ENCODE peak calls at places on chromosome 4, in ten cellular contexts. A, E, Z, R, W, S, K, H, X and P are unnamed samples.

GRCh38 chr4:54872246-54872645 is 214.5 kb downstream of the KIT start:
- DNase-seq in A (peak), E (no peak), Z (no peak), R (no peak), W (no peak), S (no peak), K (no peak), H (no peak), X (no peak), P (no peak)

GRCh38 chr4:153661215-153661822 is 22.8 kb upstream of the TLR2 start:
- DNase-seq in A (no peak), E (no peak), Z (no peak), R (no peak), W (no peak), S (no peak), K (no peak), H (no peak), X (no peak), P (no peak)

GRCh38 chr4:186723207-186724047 is at the start of gene FAT1:
- DNase-seq in A (peak), E (peak), Z (peak), R (peak), W (peak), S (peak), K (peak), H (peak), X (peak), P (peak)

GRCh38 chr4:88341227-88342192 is 37.1 kb upstream of the HERC6 start:
- DNase-seq in A (peak), E (peak), Z (no peak), R (no peak), W (no peak), S (no peak), K (no peak), H (no peak), X (no peak), P (peak)

GRCh38 chr4:138003248-138003647 is 238.9 kb downstream of the SLC7A11 start:
- DNase-seq in A (peak), E (no peak), Z (no peak), R (no peak), W (no peak), S (no peak), K (no peak), H (no peak), X (no peak), P (no peak)

GRCh38 chr4:123477804-123478209 is 81.2 kb downstream of the SPRY1 start:
- DNase-seq in A (peak), E (no peak), Z (no peak), R (no peak), W (no peak), S (no peak), K (no peak), H (no peak), X (peak), P (no peak)

GRCh38 chr4:81135501-81135900 is 79.5 kb downstream of the PRKG2 start:
- DNase-seq in A (no peak), E (no peak), Z (no peak), R (no peak), W (no peak), S (no peak), K (no peak), H (no peak), X (no peak), P (no peak)

GRCh38 chr4:44927361-44928061 is 201.2 kb upstream of the GNPDA2 start:
- DNase-seq in A (peak), E (peak), Z (no peak), R (no peak), W (no peak), S (peak), K (no peak), H (no peak), X (no peak), P (no peak)

GRCh38 chr4:170122252-170122651 is 32.5 kb upstream of the AADAT start:
- DNase-seq in A (no peak), E (no peak), Z (no peak), R (no peak), W (no peak), S (no peak), K (no peak), H (no peak), X (no peak), P (no peak)

GRCh38 chr4:185671041-185671440 is 135.7 kb upstream of the PDLIM3 start:
- DNase-seq in A (no peak), E (no peak), Z (no peak), R (no peak), W (no peak), S (no peak), K (no peak), H (no peak), X (no peak), P (no peak)

GRCh38 chr4:18128241-18128640 is 106.7 kb upstream of the LCORL start:
- DNase-seq in A (no peak), E (no peak), Z (no peak), R (no peak), W (no peak), S (no peak), K (no peak), H (no peak), X (no peak), P (no peak)

GRCh38 chr4:55406545-55406944 is 10.8 kb downstream of the TMEM165 start:
- DNase-seq in A (no peak), E (no peak), Z (no peak), R (no peak), W (no peak), S (no peak), K (no peak), H (no peak), X (no peak), P (no peak)

GRCh38 chr4:5971077-5971447 is 47.2 kb downstream of the C4orf50 start:
- DNase-seq in A (no peak), E (no peak), Z (no peak), R (no peak), W (no peak), S (no peak), K (peak), H (no peak), X (no peak), P (no peak)

GRCh38 chr4:182194115-182194834 is 48.9 kb upstream of the TENM3 start:
- DNase-seq in A (peak), E (no peak), Z (no peak), R (no peak), W (no peak), S (no peak), K (no peak), H (no peak), X (no peak), P (no peak)

GRCh38 chr4:150262611-150263010 is 184.4 kb downstream of the DCLK2 start:
- DNase-seq in A (no peak), E (no peak), Z (no peak), R (no peak), W (no peak), S (no peak), K (no peak), H (no peak), X (no peak), P (no peak)

GRCh38 chr4:44121210-44121609 is 327.4 kb downstream of the KCTD8 start:
- DNase-seq in A (no peak), E (no peak), Z (no peak), R (no peak), W (no peak), S (no peak), K (no peak), H (no peak), X (no peak), P (no peak)

GRCh38 chr4:124144302-124144701 is 568.2 kb downstream of the ANKRD50 start:
- DNase-seq in A (peak), E (no peak), Z (no peak), R (no peak), W (no peak), S (no peak), K (no peak), H (no peak), X (no peak), P (no peak)

GRCh38 chr4:8344387-8344786 is 74.8 kb downstream of the HTRA3 start:
- DNase-seq in A (no peak), E (no peak), Z (peak), R (no peak), W (no peak), S (no peak), K (no peak), H (no peak), X (peak), P (no peak)

GRCh38 chr4:81198151-81198550 is 16.9 kb downstream of the PRKG2 start:
- DNase-seq in A (no peak), E (peak), Z (no peak), R (no peak), W (no peak), S (no peak), K (no peak), H (no peak), X (no peak), P (no peak)

GRCh38 chr4:24913099-24913445 is 230 bp upstream of the CCDC149 start:
- DNase-seq in A (no peak), E (no peak), Z (no peak), R (no peak), W (no peak), S (no peak), K (no peak), H (no peak), X (no peak), P (no peak)

GRCh38 chr4:144499777-144500176 is 146.2 kb upstream of the HHIP start:
- DNase-seq in A (no peak), E (no peak), Z (no peak), R (no peak), W (no peak), S (no peak), K (no peak), H (no peak), X (no peak), P (no peak)

GRCh38 chr4:141977433-141977832 is 341.1 kb downstream of the IL15 start:
- DNase-seq in A (peak), E (no peak), Z (no peak), R (no peak), W (no peak), S (no peak), K (no peak), H (no peak), X (no peak), P (no peak)

GRCh38 chr4:140028676-140029407 is 125.1 kb downstream of the MAML3 start:
- DNase-seq in A (no peak), E (no peak), Z (no peak), R (no peak), W (no peak), S (no peak), K (no peak), H (no peak), X (no peak), P (no peak)

GRCh38 chr4:36241771-36242170 is 2.5 kb downstream of the ARAP2 start:
- DNase-seq in A (no peak), E (no peak), Z (no peak), R (no peak), W (no peak), S (no peak), K (no peak), H (no peak), X (no peak), P (no peak)

GRCh38 chr4:7988437-7988836 is 48.8 kb upstream of the AFAP1 start:
- DNase-seq in A (peak), E (no peak), Z (no peak), R (no peak), W (no peak), S (no peak), K (no peak), H (no peak), X (no peak), P (no peak)

GRCh38 chr4:3294401-3295241 is 1.8 kb downstream of the RGS12 start:
- DNase-seq in A (no peak), E (no peak), Z (no peak), R (no peak), W (no peak), S (no peak), K (peak), H (no peak), X (peak), P (peak)

GRCh38 chr4:173410106-173410505 is 11.2 kb upstream of the SCRG1 start:
- DNase-seq in A (no peak), E (no peak), Z (no peak), R (no peak), W (peak), S (no peak), K (no peak), H (no peak), X (no peak), P (no peak)

GRCh38 chr4:128301979-128302378 is 14.4 kb upstream of the PGRMC2 start:
- DNase-seq in A (no peak), E (no peak), Z (no peak), R (no peak), W (no peak), S (no peak), K (no peak), H (no peak), X (no peak), P (no peak)

GRCh38 chr4:128306992-128307581 is 19.5 kb upstream of the PGRMC2 start:
- DNase-seq in A (no peak), E (no peak), Z (no peak), R (no peak), W (no peak), S (no peak), K (no peak), H (no peak), X (no peak), P (no peak)

GRCh38 chr4:128302775-128303174 is 15.2 kb upstream of the PGRMC2 start:
- DNase-seq in A (no peak), E (no peak), Z (no peak), R (no peak), W (no peak), S (no peak), K (no peak), H (no peak), X (no peak), P (no peak)

GRCh38 chr4:128305942-128306341 is 18.3 kb upstream of the PGRMC2 start:
- DNase-seq in A (no peak), E (no peak), Z (no peak), R (no peak), W (no peak), S (no peak), K (no peak), H (no peak), X (no peak), P (no peak)

DNA sequence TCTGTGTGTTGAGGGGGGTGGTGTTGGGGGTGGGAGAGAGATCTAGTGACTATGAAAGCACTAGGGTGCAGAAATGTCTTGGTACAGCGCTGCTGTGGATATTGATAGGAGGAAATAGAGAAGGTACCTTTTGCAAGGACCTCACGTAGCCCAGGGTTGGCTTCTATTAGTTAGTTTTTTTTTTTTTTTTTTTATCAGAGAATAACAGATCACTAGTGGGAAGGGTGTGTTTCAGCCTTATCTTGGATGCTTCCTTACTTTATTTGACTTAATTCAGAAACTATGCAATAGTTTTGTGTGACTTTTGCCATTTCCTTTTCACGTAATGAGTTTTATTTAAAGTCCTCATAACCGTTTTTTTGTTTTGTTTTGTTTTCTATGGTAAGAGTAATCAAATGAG is 16.4 kb upstream of the PGRMC2 start:
- DNase-seq in A (no peak), E (no peak), Z (no peak), R (no peak), W (no peak), S (no peak), K (no peak), H (no peak), X (no peak), P (no peak)
- H3K27ac ChIP-seq in A (no peak), E (no peak), Z (no peak), R (no peak), W (no peak), S (no peak), K (no peak), H (no peak), X (no peak), P (no peak)

DNA sequence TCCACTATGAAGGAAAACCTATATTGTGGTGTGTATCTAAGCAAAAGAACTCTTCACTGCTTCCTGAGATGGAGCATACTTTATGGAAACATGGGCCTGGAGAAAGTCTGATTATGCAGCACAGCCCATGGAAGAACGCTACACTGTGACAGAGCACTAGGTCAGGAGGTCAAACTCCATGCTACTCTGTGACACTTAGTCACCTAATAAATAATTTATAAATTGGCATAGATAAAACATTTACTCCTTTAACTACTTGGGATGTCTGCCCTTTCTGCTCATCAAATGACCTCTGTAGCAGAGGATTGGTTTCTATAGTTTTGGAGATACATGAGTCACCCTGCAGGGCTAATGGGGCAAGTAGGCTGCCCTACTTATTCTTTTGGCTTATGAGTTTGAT is 134.7 kb upstream of the BANK1 start:
- DNase-seq in A (no peak), E (no peak), Z (no peak), R (no peak), W (no peak), S (no peak), K (no peak), H (no peak), X (no peak), P (no peak)
- H3K27ac ChIP-seq in A (no peak), E (no peak), Z (no peak), R (no peak), W (no peak), S (no peak), K (no peak), H (no peak), X (no peak), P (no peak)

DNA sequence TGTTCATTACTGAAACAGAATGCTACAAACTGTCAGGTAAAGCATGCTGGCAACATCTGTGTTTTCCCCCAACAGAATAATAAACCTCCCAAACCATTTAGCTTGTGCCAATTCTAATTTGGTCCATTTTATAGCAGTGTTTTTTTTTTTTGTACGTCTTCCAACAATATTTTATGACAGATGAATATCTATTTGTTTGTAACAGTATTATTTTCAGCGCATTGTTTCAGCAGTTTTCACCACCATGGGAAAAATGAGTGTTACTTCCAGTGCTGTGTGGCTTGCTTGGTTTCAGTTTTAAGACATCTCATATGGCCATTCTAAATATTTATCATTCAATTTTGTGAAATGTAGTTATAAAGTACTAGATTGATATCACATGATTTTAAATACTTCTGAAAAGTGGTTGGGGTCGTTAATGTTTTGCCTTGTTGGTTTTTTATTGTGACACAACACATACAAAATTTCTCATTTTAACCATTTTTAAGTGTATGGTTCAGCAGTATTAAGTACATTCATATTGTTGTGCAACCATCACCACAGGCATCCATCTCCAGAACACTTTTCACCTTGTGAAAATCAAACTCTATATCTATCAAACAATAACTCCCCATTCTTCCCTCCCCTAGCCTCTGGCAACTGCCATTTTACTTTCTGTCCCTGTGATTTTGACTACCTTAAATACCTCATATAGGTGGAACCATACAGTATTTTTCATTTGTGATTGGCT is 25.6 kb upstream of the TBC1D19 start:
- DNase-seq in A (no peak), E (no peak), Z (no peak), R (no peak), W (no peak), S (no peak), K (no peak), H (no peak), X (no peak), P (no peak)
- H3K27ac ChIP-seq in A (peak), E (no peak), Z (no peak), R (no peak), W (no peak), S (no peak), K (no peak), H (no peak), X (no peak), P (peak)

GRCh38 chr4:168769416-168769815 is 240.6 kb downstream of the CBR4 start:
- DNase-seq in A (peak), E (no peak), Z (peak), R (no peak), W (no peak), S (no peak), K (no peak), H (no peak), X (peak), P (no peak)
- H3K27ac ChIP-seq in A (no peak), E (peak), Z (peak), R (peak), W (no peak), S (no peak), K (peak), H (no peak), X (peak), P (no peak)

GRCh38 chr4:41443340-41444079 is 94.4 kb upstream of the LIMCH1 start:
- DNase-seq in A (no peak), E (no peak), Z (no peak), R (no peak), W (no peak), S (no peak), K (no peak), H (no peak), X (no peak), P (no peak)

GRCh38 chr4:41446391-41446790 is 91.6 kb upstream of the LIMCH1 start:
- DNase-seq in A (no peak), E (no peak), Z (no peak), R (no peak), W (no peak), S (no peak), K (no peak), H (no peak), X (no peak), P (no peak)

GRCh38 chr4:41452484-41453225 is 85.3 kb upstream of the LIMCH1 start:
- DNase-seq in A (no peak), E (no peak), Z (no peak), R (no peak), W (no peak), S (no peak), K (no peak), H (no peak), X (no peak), P (no peak)

GRCh38 chr4:41454393-41454792 is 83.6 kb upstream of the LIMCH1 start:
- DNase-seq in A (no peak), E (peak), Z (no peak), R (no peak), W (no peak), S (no peak), K (no peak), H (no peak), X (no peak), P (no peak)

GRCh38 chr4:41448935-41449334 is 89.0 kb upstream of the LIMCH1 start:
- DNase-seq in A (no peak), E (no peak), Z (no peak), R (peak), W (no peak), S (no peak), K (no peak), H (no peak), X (no peak), P (no peak)
- H3K27ac ChIP-seq in A (no peak), E (no peak), Z (no peak), R (peak), W (no peak), S (no peak), K (no peak), H (no peak), X (no peak), P (no peak)

GRCh38 chr4:156781852-156782251 is 189.7 kb downstream of the PDGFC start:
- DNase-seq in A (peak), E (no peak), Z (no peak), R (no peak), W (no peak), S (no peak), K (no peak), H (no peak), X (no peak), P (no peak)
- H3K27ac ChIP-seq in A (peak), E (no peak), Z (no peak), R (peak), W (no peak), S (no peak), K (no peak), H (no peak), X (no peak), P (peak)